ENCODE peak calls at places on chromosomes 11 and 22, in four cellular contexts. M, P, Q and H are unnamed samples.

GRCh38 chr11:124094731-124095130 is 20.5 kb upstream of the VWA5A start:
- DNase-seq in Q (no peak), M (no peak), P (no peak), H (no peak)

GRCh38 chr11:66880484-66881211 is 23.8 kb downstream of the LRFN4 start:
- DNase-seq in M (no peak), Q (no peak), P (peak), H (no peak)

GRCh38 chr11:128731041-128731663 is 37.3 kb downstream of the FLI1 start:
- DNase-seq in Q (no peak), M (no peak), P (no peak), H (no peak)

GRCh38 chr11:59859695-59860094 is 6.6 kb downstream of the TCN1 start:
- DNase-seq in Q (no peak), M (no peak), P (no peak), H (no peak)

GRCh38 chr11:4185561-4185960 is 91.0 kb downstream of the RRM1 start:
- DNase-seq in Q (no peak), M (no peak), P (no peak), H (no peak)

GRCh38 chr11:121318848-121319834 is 26.6 kb downstream of the SC5D start:
- DNase-seq in M (peak), P (peak), Q (peak), H (peak)

GRCh38 chr11:99918761-99919160 is 768.3 kb upstream of the ARHGAP42 start:
- DNase-seq in Q (no peak), P (no peak), M (peak), H (no peak)

GRCh38 chr11:8080674-8081590 is at the start of gene TUB:
- DNase-seq in M (peak), Q (no peak), P (peak), H (no peak)

GRCh38 chr11:71947498-71947897 is 18.7 kb downstream of the RNF121 start:
- DNase-seq in M (no peak), P (no peak), Q (no peak), H (no peak)

GRCh38 chr11:75667831-75668507 is 869 bp downstream of the MAP6 start:
- DNase-seq in Q (no peak), M (peak), P (peak), H (no peak)

GRCh38 chr11:114783805-114784204 is 105.5 kb downstream of the NXPE2 start:
- DNase-seq in P (no peak), Q (no peak), M (no peak), H (no peak)

GRCh38 chr22:31621507-31622160 is 40.4 kb downstream of the PISD start:
- DNase-seq in M (no peak), P (no peak), Q (no peak), H (no peak)

GRCh38 chr22:49518436-49518970 is 309.2 kb downstream of the BRD1 start:
- DNase-seq in Q (no peak), M (no peak), P (no peak), H (no peak)

GRCh38 chr11:32435511-32435946 is at the start of gene WT1:
- DNase-seq in M (peak), P (no peak), Q (no peak), H (no peak)

GRCh38 chr22:41526802-41527799 is 17.2 kb downstream of the POLR3H start:
- DNase-seq in Q (no peak), M (peak), P (peak), H (no peak)

GRCh38 chr22:32177221-32177765 is 18.2 kb upstream of the C22orf42 start:
- DNase-seq in P (no peak), Q (peak), M (peak), H (no peak)

GRCh38 chr11:62048101-62048500 is 75.7 kb upstream of the INCENP start:
- DNase-seq in Q (no peak), M (no peak), P (peak), H (no peak)

GRCh38 chr11:15903246-15903645 is 453.1 kb downstream of the SOX6 start:
- DNase-seq in P (peak), M (no peak), Q (no peak), H (no peak)